ENCODE peak calls at places on chromosome 20, in nine cellular contexts. C, W, Y, B, R, X, U, K and G are unnamed samples. For H3K27me3, the result is how much of the 10 kb centered on the place peaks cover.

GRCh38 chr20:55919319-55919718 is 86.0 kb downstream of the CBLN4 start:
- DNase-seq in C (no peak), W (no peak), Y (no peak), B (no peak), R (no peak), X (peak), U (no peak), K (no peak), G (no peak)

GRCh38 chr20:4546786-4547185 is 174.9 kb upstream of the PRND start:
- DNase-seq in C (no peak), W (no peak), Y (no peak), B (no peak), R (no peak), X (peak), U (no peak), K (no peak), G (no peak)

GRCh38 chr20:8126190-8126589 is 5.9 kb upstream of the PLCB1 start:
- DNase-seq in C (no peak), W (no peak), Y (no peak), B (no peak), R (no peak), X (no peak), U (no peak), K (no peak), G (no peak)

GRCh38 chr20:49938173-49939163 is 2.3 kb downstream of the RNF114 start:
- DNase-seq in C (no peak), W (no peak), Y (no peak), B (peak), R (no peak), X (no peak), U (no peak), K (peak), G (no peak)

GRCh38 chr20:7540018-7540417 is 400.2 kb downstream of the HAO1 start:
- DNase-seq in C (no peak), W (no peak), Y (no peak), B (no peak), R (no peak), X (no peak), U (no peak), K (no peak), G (no peak)

GRCh38 chr20:9200620-9201019 is 131.7 kb downstream of the PLCB4 start:
- DNase-seq in C (no peak), W (no peak), Y (no peak), B (no peak), R (no peak), X (no peak), U (no peak), K (no peak), G (no peak)

GRCh38 chr20:32333988-32334885 is 23.9 kb upstream of the ASXL1 start:
- DNase-seq in C (peak), W (no peak), Y (no peak), B (peak), R (no peak), X (no peak), U (no peak), K (peak), G (no peak)

GRCh38 chr20:42734660-42735368 is 454.9 kb downstream of the PTPRT start:
- DNase-seq in C (no peak), W (peak), Y (no peak), B (no peak), R (no peak), X (no peak), U (no peak), K (no peak), G (no peak)

GRCh38 chr20:64203037-64203777 is 39.0 kb downstream of the MYT1 start:
- DNase-seq in C (no peak), W (peak), Y (no peak), B (no peak), R (no peak), X (no peak), U (no peak), K (no peak), G (no peak)

GRCh38 chr20:3785240-3786125 is 1.1 kb downstream of the CENPB start:
- DNase-seq in C (no peak), W (no peak), Y (no peak), B (no peak), R (no peak), X (no peak), U (no peak), K (no peak), G (no peak)

GRCh38 chr20:8473459-8473858 is 341.4 kb downstream of the PLCB1 start:
- DNase-seq in C (no peak), W (no peak), Y (no peak), B (no peak), R (no peak), X (no peak), U (no peak), K (no peak), G (no peak)

GRCh38 chr20:44196278-44196677 is 9.3 kb upstream of the JPH2 start:
- DNase-seq in C (no peak), W (no peak), Y (no peak), B (no peak), R (no peak), X (no peak), U (no peak), K (no peak), G (no peak)

GRCh38 chr20:49616154-49617007 is 48.4 kb upstream of the PTGIS start:
- DNase-seq in C (no peak), W (no peak), Y (no peak), B (no peak), R (no peak), X (no peak), U (no peak), K (no peak), G (no peak)

GRCh38 chr20:4132956-4133355 is 117.6 kb upstream of the RNF24 start:
- DNase-seq in C (no peak), W (no peak), Y (no peak), B (no peak), R (no peak), X (no peak), U (no peak), K (no peak), G (no peak)

GRCh38 chr20:1389703-1390385 is 3.0 kb downstream of the FKBP1A start:
- DNase-seq in C (no peak), W (no peak), Y (no peak), B (no peak), R (no peak), X (no peak), U (no peak), K (no peak), G (peak)

GRCh38 chr20:21528870-21529269 is 15.0 kb upstream of the NKX2-2 start:
- DNase-seq in C (no peak), W (no peak), Y (no peak), B (no peak), R (no peak), X (no peak), U (peak), K (no peak), G (peak)

GRCh38 chr20:5945963-5946362 is 4.4 kb downstream of the TRMT6 start:
- DNase-seq in C (no peak), W (peak), Y (no peak), B (no peak), R (no peak), X (peak), U (no peak), K (no peak), G (no peak)

GRCh38 chr20:12808006-12808567 is 200.7 kb upstream of the SPTLC3 start:
- DNase-seq in C (no peak), W (no peak), Y (no peak), B (no peak), R (no peak), X (no peak), U (no peak), K (no peak), G (no peak)

GRCh38 chr20:24986436-24987015 is 6.0 kb downstream of the APMAP start:
- DNase-seq in C (no peak), W (no peak), Y (no peak), B (no peak), R (no peak), X (no peak), U (peak), K (no peak), G (no peak)

GRCh38 chr20:41617931-41618806 is at the start of gene CHD6:
- DNase-seq in C (peak), W (peak), Y (peak), B (peak), R (peak), X (peak), U (peak), K (peak), G (peak)

GRCh38 chr20:4567172-4567571 is 154.5 kb upstream of the PRND start:
- DNase-seq in C (no peak), W (no peak), Y (no peak), B (no peak), R (no peak), X (no peak), U (no peak), K (no peak), G (no peak)

GRCh38 chr20:31720486-31721407 is 1.9 kb downstream of the BCL2L1 start:
- DNase-seq in C (peak), W (peak), Y (no peak), B (peak), R (no peak), X (no peak), U (no peak), K (no peak), G (peak)

GRCh38 chr20:54090230-54091119 is 20.1 kb upstream of the BCAS1 start:
- DNase-seq in C (no peak), W (no peak), Y (no peak), B (no peak), R (no peak), X (no peak), U (no peak), K (no peak), G (no peak)

GRCh38 chr20:47317127-47317895 is 39.2 kb downstream of the ZMYND8 start:
- DNase-seq in C (peak), W (peak), Y (peak), B (peak), R (no peak), X (peak), U (peak), K (no peak), G (peak)

GRCh38 chr20:59764037-59764436 is 159.7 kb downstream of the PHACTR3 start:
- DNase-seq in C (no peak), W (no peak), Y (no peak), B (no peak), R (no peak), X (no peak), U (no peak), K (no peak), G (no peak)

GRCh38 chr20:20820104-20820503 is 107.7 kb upstream of the RALGAPA2 start:
- DNase-seq in C (no peak), W (peak), Y (no peak), B (no peak), R (peak), X (no peak), U (peak), K (peak), G (peak)

GRCh38 chr20:44720617-44720993 is 5.4 kb downstream of the CCN5 start:
- DNase-seq in C (no peak), W (no peak), Y (no peak), B (no peak), R (no peak), X (peak), U (no peak), K (no peak), G (no peak)

GRCh38 chr20:48689874-48690571 is 137.8 kb downstream of the PREX1 start:
- DNase-seq in C (no peak), W (no peak), Y (no peak), B (no peak), R (no peak), X (no peak), U (no peak), K (no peak), G (no peak)

GRCh38 chr20:14199111-14199510 is 138.3 kb downstream of the FLRT3 start:
- DNase-seq in C (no peak), W (no peak), Y (no peak), B (no peak), R (no peak), X (no peak), U (no peak), K (peak), G (no peak)

GRCh38 chr20:3193806-3194616 is 10.5 kb downstream of the DDRGK1 start:
- DNase-seq in C (peak), W (no peak), Y (no peak), B (no peak), R (no peak), X (no peak), U (no peak), K (no peak), G (peak)

GRCh38 chr20:46256293-46256692 is 52.0 kb downstream of the CDH22 start:
- DNase-seq in C (no peak), W (no peak), Y (no peak), B (no peak), R (no peak), X (no peak), U (no peak), K (no peak), G (no peak)
- H3K27me3 ChIP-seq in C (under half), W (under half), Y (under half), B (half or more), R (under half), X (under half), U (under half), K (under half), G (under half)

GRCh38 chr20:57276221-57276620 is 9.8 kb upstream of the BMP7 start:
- DNase-seq in C (no peak), W (no peak), Y (no peak), B (no peak), R (no peak), X (no peak), U (no peak), K (no peak), G (no peak)
- H3K27me3 ChIP-seq in C (under half), W (under half), Y (under half), B (under half), R (under half), X (under half), U (under half), K (under half), G (under half)

DNA sequence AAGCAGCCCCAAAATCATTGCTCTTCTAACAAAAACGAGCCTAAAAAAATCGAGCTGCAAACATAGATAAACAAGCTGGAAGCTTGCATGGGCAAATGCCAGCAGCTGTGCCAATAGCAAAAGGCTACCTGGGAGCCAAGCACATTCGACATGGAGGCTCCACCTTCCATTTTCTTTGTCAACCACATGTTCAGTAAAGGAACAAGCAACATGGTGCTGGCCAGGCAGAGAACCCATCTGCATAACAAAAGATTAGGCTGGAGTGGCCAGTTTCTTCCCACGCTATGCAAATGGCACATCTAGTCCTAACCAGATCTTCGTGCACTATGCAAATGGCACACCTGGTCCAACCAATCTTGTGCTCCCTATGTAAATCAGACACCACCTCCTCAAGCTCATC is 110.5 kb downstream of the KIF16B start:
- DNase-seq in C (no peak), W (no peak), Y (no peak), B (no peak), R (peak), X (no peak), U (peak), K (no peak), G (no peak)
- H3K27me3 ChIP-seq in C (under half), W (under half), Y (under half), B (under half), R (under half), X (under half), U (under half), K (under half), G (under half)

GRCh38 chr20:62737971-62738881 is 29.6 kb downstream of the NTSR1 start:
- DNase-seq in C (no peak), W (no peak), Y (no peak), B (peak), R (no peak), X (no peak), U (no peak), K (no peak), G (no peak)
- H3K27me3 ChIP-seq in C (under half), W (half or more), Y (under half), B (under half), R (under half), X (under half), U (under half), K (under half), G (under half)

DNA sequence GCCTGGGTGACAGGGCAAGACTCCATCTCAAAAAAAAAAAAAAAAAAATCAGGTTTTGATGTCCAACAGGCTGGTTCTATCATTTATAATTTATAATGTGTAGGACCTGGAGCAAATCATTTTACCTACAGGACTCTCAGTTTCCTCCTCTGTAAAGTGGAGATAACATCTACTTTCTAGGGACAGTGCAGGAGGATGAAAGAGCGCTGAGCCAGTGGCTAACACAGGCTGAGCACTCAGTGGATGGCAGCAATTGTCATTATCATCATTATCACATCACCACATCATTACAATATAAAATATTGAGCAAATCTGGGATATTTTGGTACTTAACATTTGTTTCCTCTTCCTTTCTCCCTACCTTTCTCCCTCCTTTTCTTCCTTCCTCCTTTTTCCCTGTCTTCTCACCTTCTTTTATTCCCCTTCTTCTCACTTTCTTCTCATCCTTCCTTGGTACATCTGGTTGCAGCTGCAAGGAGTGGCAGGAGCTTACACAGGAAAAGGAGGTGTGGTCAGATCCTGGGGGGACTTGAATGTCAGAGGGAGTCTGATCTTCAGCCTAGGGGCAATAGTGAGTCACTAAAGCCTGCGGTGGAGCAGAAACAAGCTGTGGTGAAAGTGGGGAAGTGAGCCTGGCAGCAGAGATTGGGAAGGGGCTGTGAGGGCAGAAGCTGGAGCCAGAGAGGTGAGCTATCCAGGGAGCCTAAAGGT is 24.6 kb upstream of the CTNNBL1 start:
- DNase-seq in C (no peak), W (peak), Y (no peak), B (no peak), R (no peak), X (no peak), U (peak), K (no peak), G (peak)
- H3K27me3 ChIP-seq in C (under half), W (under half), Y (under half), B (under half), R (under half), X (under half), U (under half), K (under half), G (under half)

GRCh38 chr20:37904008-37904675 is 1.2 kb downstream of the VSTM2L start:
- DNase-seq in C (no peak), W (no peak), Y (no peak), B (no peak), R (no peak), X (no peak), U (no peak), K (no peak), G (peak)
- H3K27me3 ChIP-seq in C (under half), W (under half), Y (under half), B (half or more), R (under half), X (under half), U (under half), K (under half), G (under half)

DNA sequence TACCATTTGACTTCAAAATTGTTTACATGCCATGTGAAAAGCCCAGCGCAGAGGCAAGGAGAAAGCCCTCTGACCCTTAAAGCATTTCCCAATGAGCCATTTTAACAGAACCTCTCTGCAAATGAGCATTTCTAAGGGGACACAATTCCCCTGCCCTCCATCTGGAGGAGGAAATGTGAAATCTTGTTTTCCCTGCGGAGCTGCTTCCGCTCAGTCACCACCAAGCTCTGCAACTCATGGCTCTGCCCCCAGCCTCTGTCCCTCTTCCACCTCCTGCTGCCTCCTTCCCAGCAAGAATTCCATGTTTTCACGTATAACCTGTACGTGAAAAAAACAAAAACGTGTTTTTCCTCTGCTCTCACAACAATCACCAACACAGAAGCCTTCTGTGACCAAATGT is 12.3 kb downstream of the RIN2 start:
- DNase-seq in C (no peak), W (no peak), Y (no peak), B (no peak), R (no peak), X (no peak), U (no peak), K (no peak), G (peak)
- H3K27me3 ChIP-seq in C (under half), W (under half), Y (under half), B (under half), R (under half), X (under half), U (under half), K (under half), G (under half)

GRCh38 chr20:58225490-58226200 is 2.8 kb downstream of the ANKRD60 start:
- DNase-seq in C (no peak), W (no peak), Y (no peak), B (no peak), R (no peak), X (no peak), U (no peak), K (no peak), G (no peak)
- H3K27me3 ChIP-seq in C (under half), W (under half), Y (under half), B (half or more), R (under half), X (half or more), U (under half), K (half or more), G (under half)

GRCh38 chr20:10662661-10663458 is 10.9 kb downstream of the JAG1 start:
- DNase-seq in C (no peak), W (no peak), Y (no peak), B (no peak), R (no peak), X (no peak), U (peak), K (no peak), G (no peak)
- H3K27me3 ChIP-seq in C (under half), W (under half), Y (under half), B (under half), R (under half), X (under half), U (under half), K (under half), G (under half)

DNA sequence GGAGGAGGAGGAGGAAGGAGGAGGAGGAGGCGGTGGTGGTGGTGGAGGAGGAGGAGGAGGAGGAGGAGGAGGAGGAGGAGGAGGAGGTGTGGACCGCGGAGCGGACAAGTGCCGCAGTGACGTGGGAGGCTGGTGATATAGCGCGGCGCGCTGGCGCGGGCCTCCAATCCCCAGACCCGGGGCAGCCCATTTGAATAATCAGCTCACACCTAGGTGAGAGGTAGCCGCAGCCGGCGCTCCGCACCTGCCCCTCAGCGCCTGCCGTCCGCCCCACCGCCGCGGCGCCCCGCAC is 204 bp upstream of the FOXA2 start:
- DNase-seq in C (no peak), W (no peak), Y (no peak), B (peak), R (peak), X (no peak), U (peak), K (no peak), G (peak)
- H3K27me3 ChIP-seq in C (under half), W (under half), Y (under half), B (half or more), R (half or more), X (half or more), U (half or more), K (half or more), G (half or more)